ENCODE peak calls at places on chromosomes 3 and 15, in nine cellular contexts. C, D, I, A, Y, W, X, B and O are unnamed samples.

GRCh38 chr3:30952786-30953185 is 58.3 kb upstream of the GADL1 start:
- DNase-seq in B (no peak), W (no peak), Y (no peak), X (no peak), I (no peak), C (no peak), D (peak), A (no peak), O (no peak)

GRCh38 chr3:27590437-27591320 is 106.5 kb upstream of the SLC4A7 start:
- DNase-seq in I (no peak), X (peak), C (no peak), A (peak), D (peak), B (no peak), W (no peak), Y (no peak), O (peak)

GRCh38 chr15:77966540-77967290 is 110.8 kb downstream of the TBC1D2B start:
- DNase-seq in W (peak), A (peak), Y (peak), I (peak), D (peak), C (no peak), X (no peak), B (no peak), O (peak)

GRCh38 chr3:104396974-104397669 is 969.6 kb upstream of the ALCAM start:
- DNase-seq in W (no peak), Y (no peak), D (peak), A (no peak), I (no peak), B (no peak), X (no peak), C (no peak), O (peak)

GRCh38 chr3:71958533-71958932 is 173.6 kb upstream of the PROK2 start:
- DNase-seq in B (no peak), A (no peak), C (no peak), D (no peak), I (no peak), W (no peak), X (no peak), Y (no peak), O (no peak)

GRCh38 chr3:52891164-52891563 is 6.2 kb downstream of the STIMATE start:
- DNase-seq in X (no peak), D (no peak), Y (no peak), A (no peak), C (no peak), W (peak), I (peak), B (no peak), O (no peak)

GRCh38 chr3:73098873-73099272 is 37.4 kb downstream of the EBLN2 start:
- DNase-seq in C (no peak), X (no peak), A (no peak), D (no peak), Y (no peak), W (no peak), I (no peak), B (no peak), O (no peak)

GRCh38 chr3:160856450-160856849 is 100.4 kb downstream of the PPM1L start:
- DNase-seq in B (no peak), A (no peak), X (no peak), D (no peak), C (no peak), Y (no peak), I (no peak), W (no peak), O (no peak)

GRCh38 chr3:112128843-112129727 is 4.0 kb downstream of the GCSAM start:
- DNase-seq in A (no peak), Y (no peak), I (no peak), W (no peak), B (no peak), D (peak), X (no peak), C (no peak), O (peak)

GRCh38 chr3:29412117-29412516 is 131.2 kb downstream of the RBMS3 start:
- DNase-seq in B (no peak), A (no peak), C (no peak), Y (no peak), X (no peak), I (no peak), D (no peak), W (no peak), O (no peak)

GRCh38 chr3:43363621-43364266 is 77.4 kb downstream of the SNRK start:
- DNase-seq in D (no peak), C (no peak), I (no peak), Y (no peak), B (no peak), X (no peak), W (no peak), A (peak), O (no peak)

GRCh38 chr3:188830955-188831354 is 340.8 kb upstream of the TPRG1 start:
- DNase-seq in Y (no peak), C (no peak), I (no peak), W (no peak), B (no peak), X (no peak), A (no peak), D (no peak), O (no peak)

GRCh38 chr3:182027366-182027765 is 315.6 kb downstream of the SOX2 start:
- DNase-seq in I (no peak), A (no peak), D (no peak), X (no peak), Y (no peak), C (no peak), W (no peak), B (no peak), O (peak)

GRCh38 chr15:101092186-101092866 is 159.5 kb downstream of the CHSY1 start:
- DNase-seq in Y (no peak), I (no peak), X (no peak), A (no peak), C (no peak), D (peak), B (no peak), W (no peak), O (no peak)

GRCh38 chr3:191401775-191402357 is 59.1 kb upstream of the PYDC2 start:
- DNase-seq in B (no peak), Y (no peak), X (no peak), A (no peak), D (no peak), C (no peak), I (no peak), W (no peak), O (no peak)

GRCh38 chr3:4976109-4976508 is 3.1 kb upstream of the BHLHE40 start:
- DNase-seq in W (peak), B (no peak), C (no peak), Y (peak), I (peak), X (no peak), D (peak), A (no peak), O (peak)

GRCh38 chr15:33045066-33045810 is 149.3 kb downstream of the FMN1 start:
- DNase-seq in A (no peak), W (no peak), I (no peak), C (no peak), B (no peak), X (no peak), D (no peak), Y (no peak), O (peak)

GRCh38 chr15:52228928-52229327 is 37.7 kb upstream of the GNB5 start:
- DNase-seq in C (no peak), X (no peak), I (no peak), W (no peak), D (peak), Y (no peak), A (no peak), B (peak), O (peak)

GRCh38 chr15:63040509-63040908 is 2.0 kb upstream of the TPM1 start:
- DNase-seq in I (no peak), X (no peak), W (no peak), D (no peak), C (no peak), B (no peak), Y (no peak), A (no peak), O (peak)

GRCh38 chr15:77753238-77753873 is 120.6 kb upstream of the LINGO1 start:
- DNase-seq in B (no peak), C (no peak), D (peak), W (no peak), X (no peak), A (peak), I (no peak), Y (no peak), O (peak)

GRCh38 chr3:185763347-185764010 is 61.4 kb downstream of the IGF2BP2 start:
- DNase-seq in I (no peak), Y (no peak), A (no peak), W (no peak), X (no peak), D (peak), C (no peak), B (no peak), O (no peak)

GRCh38 chr3:151403246-151403645 is 18.7 kb upstream of the P2RY12 start:
- DNase-seq in D (peak), C (no peak), X (no peak), W (no peak), A (peak), Y (no peak), B (no peak), I (no peak), O (peak)

GRCh38 chr3:126259411-126260391 is 79.3 kb upstream of the ALDH1L1 start:
- DNase-seq in C (no peak), Y (peak), A (no peak), W (no peak), D (peak), X (no peak), I (peak), B (no peak), O (peak)

GRCh38 chr15:95291878-95292472 is 1038.5 kb upstream of the NR2F2 start:
- DNase-seq in I (no peak), X (no peak), Y (peak), D (peak), A (no peak), W (no peak), B (no peak), C (no peak), O (peak)

GRCh38 chr15:46080018-46080417 is 445.2 kb downstream of the SQOR start:
- DNase-seq in A (peak), C (no peak), D (peak), W (no peak), X (no peak), I (no peak), Y (peak), B (no peak), O (no peak)

GRCh38 chr3:197547618-197548017 is 8.2 kb downstream of the BDH1 start:
- DNase-seq in Y (no peak), C (no peak), B (no peak), I (no peak), W (no peak), X (no peak), D (peak), A (no peak), O (peak)